ENCODE peak calls at places on chromosomes 11 and 22, in six cellular contexts. I, X, O, C, S and N are unnamed samples.

GRCh38 chr11:95571861-95572260 is 217.7 kb downstream of the FAM76B start:
- DNase-seq in X (no peak), O (no peak), C (no peak), S (no peak), I (no peak), N (no peak)

GRCh38 chr22:45612940-45613339 is 58.7 kb upstream of the ATXN10 start:
- DNase-seq in I (no peak), O (no peak), S (no peak), C (no peak), X (peak), N (no peak)

GRCh38 chr11:48002565-48002964 is 22.2 kb downstream of the PTPRJ start:
- DNase-seq in X (no peak), O (no peak), C (no peak), I (no peak), S (no peak), N (no peak)

GRCh38 chr11:6319001-6319878 is 1.1 kb downstream of the CAVIN3 start:
- DNase-seq in I (peak), S (peak), X (peak), C (no peak), O (peak), N (peak)

GRCh38 chr22:19505735-19506126 is 18.5 kb downstream of the CLDN5 start:
- DNase-seq in C (no peak), S (no peak), X (no peak), O (no peak), I (no peak), N (no peak)

GRCh38 chr11:132357811-132358572 is 987.6 kb downstream of the NTM start:
- DNase-seq in C (peak), O (no peak), X (no peak), I (no peak), S (no peak), N (no peak)

GRCh38 chr11:8352852-8353505 is 89.3 kb upstream of the LMO1 start:
- DNase-seq in X (no peak), I (no peak), C (no peak), S (no peak), O (no peak), N (no peak)

GRCh38 chr11:113991170-113991569 is 16.3 kb downstream of the HTR3A start:
- DNase-seq in I (peak), C (peak), X (peak), O (no peak), S (no peak), N (peak)

GRCh38 chr22:32542332-32543019 is 67.9 kb downstream of the FBXO7 start:
- DNase-seq in X (no peak), S (peak), I (no peak), C (no peak), O (no peak), N (no peak)

GRCh38 chr11:68312780-68313573 is 586 bp downstream of the LRP5 start:
- DNase-seq in O (no peak), C (peak), X (peak), S (no peak), I (no peak), N (no peak)

GRCh38 chr11:117907276-117908110 is 21.7 kb downstream of the TMPRSS13 start:
- DNase-seq in C (peak), X (peak), I (peak), O (peak), S (peak), N (peak)

GRCh38 chr11:117908959-117909610 is 20.1 kb downstream of the TMPRSS13 start:
- DNase-seq in I (peak), O (no peak), X (peak), C (no peak), S (no peak), N (no peak)

GRCh38 chr11:117909611-117910382 is 19.4 kb downstream of the TMPRSS13 start:
- DNase-seq in S (peak), I (no peak), C (no peak), X (no peak), O (no peak), N (no peak)

GRCh38 chr11:117906710-117907109 is 22.5 kb downstream of the TMPRSS13 start:
- DNase-seq in C (no peak), I (no peak), X (no peak), O (no peak), S (no peak), N (no peak)

DNA sequence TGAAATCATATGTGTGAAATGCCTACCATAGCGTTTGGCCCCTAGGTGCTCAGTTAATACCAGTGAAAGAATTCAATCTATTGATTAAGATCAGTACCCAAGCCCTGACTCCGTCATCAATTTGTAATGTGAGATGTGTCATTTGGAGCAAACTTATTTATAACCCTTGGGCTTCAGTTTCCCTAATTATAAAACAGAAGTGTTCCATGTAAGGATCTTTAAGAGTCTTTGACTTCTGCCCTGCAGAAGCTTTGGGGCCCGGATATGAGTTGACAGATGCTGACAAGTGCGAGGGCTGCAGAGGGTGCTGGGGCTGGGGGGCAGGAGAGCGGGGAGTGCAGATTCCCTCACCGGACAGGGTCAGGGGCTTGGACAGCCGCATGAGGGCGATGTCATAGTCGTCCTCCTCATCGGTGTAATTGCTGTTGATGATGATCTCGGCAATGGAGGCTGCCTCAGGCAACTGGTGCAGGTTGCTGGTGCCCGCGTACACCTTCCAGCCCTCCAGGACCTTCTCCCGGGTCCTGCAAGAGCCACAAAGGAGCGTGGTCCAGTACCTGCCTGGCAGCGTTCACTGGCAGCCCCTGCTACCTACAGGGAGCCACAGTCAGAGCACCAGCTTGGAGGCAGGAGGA is 20.8 kb downstream of the TMPRSS13 start:
- DNase-seq in X (no peak), I (no peak), S (no peak), C (no peak), O (no peak), N (no peak)
- TF ChIP-seq CTCF in X (peak), I (peak), S (no peak), C (no peak), O (no peak), N (no peak)

GRCh38 chr11:30314625-30315024 is 8.3 kb upstream of the ARL14EP start:
- DNase-seq in X (peak), O (no peak), C (no peak), I (no peak), S (no peak), N (no peak)
- TF ChIP-seq CTCF in X (peak), O (no peak), C (peak), I (peak), S (no peak), N (peak)

GRCh38 chr11:36090351-36091245 is 146.7 kb downstream of the LDLRAD3 start:
- DNase-seq in I (peak), C (no peak), O (no peak), S (no peak), X (no peak), N (no peak)
- TF ChIP-seq CTCF in I (peak), C (no peak), O (no peak), S (no peak), X (peak), N (no peak)

GRCh38 chr11:44427432-44427831 is 117.5 kb upstream of the ALX4 start:
- DNase-seq in O (no peak), X (peak), C (no peak), S (no peak), I (peak), N (no peak)
- TF ChIP-seq CTCF in O (no peak), X (peak), C (peak), S (no peak), I (peak), N (peak)

DNA sequence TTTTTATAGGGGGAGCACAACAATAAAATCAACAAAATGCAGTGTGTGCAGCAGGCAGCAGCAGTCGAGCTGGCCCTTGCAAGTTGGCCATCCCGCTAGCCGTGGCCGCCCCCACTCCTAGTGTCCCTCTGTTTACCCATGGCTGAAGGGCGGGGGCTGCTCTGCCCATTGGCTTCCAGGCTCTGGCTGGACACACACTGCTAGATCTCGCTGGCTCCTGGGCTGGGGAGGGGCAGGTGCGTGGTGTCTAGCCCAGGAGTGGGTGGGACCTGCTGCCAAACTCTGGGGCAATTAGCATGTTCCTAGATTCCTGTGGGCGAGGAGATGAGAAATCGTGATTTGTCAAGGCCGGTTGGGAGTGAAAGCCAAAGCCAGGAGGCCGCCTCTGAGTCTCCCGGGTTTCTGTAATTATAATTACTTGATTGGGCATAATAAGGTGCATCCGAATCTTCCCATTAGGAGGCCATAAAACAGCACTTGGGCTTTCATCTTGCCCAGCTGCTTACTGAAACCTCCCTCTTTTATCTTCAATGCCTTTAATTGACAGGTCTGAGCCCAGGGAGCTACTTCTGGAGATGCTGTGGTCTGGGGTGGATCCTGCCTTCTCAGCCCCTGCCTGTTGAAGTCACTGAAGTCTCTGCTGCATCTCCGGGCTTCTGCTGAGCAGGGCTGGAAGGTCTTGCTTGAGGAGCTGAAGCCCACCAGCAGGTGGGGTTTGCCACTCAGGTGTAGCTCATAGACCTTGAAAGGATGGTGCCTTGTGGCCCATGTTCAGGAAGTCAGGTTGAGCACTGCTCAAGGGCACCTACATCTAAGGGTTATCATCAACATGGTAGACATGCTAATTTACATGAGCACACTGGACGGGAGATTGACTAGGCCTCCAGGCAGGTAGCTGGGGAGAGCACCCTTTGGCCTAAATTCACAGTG is 44.5 kb upstream of the DKK3 start:
- DNase-seq in O (peak), S (no peak), I (peak), X (peak), C (no peak), N (no peak)
- TF ChIP-seq CTCF in O (no peak), S (no peak), I (peak), X (peak), C (no peak), N (no peak)

DNA sequence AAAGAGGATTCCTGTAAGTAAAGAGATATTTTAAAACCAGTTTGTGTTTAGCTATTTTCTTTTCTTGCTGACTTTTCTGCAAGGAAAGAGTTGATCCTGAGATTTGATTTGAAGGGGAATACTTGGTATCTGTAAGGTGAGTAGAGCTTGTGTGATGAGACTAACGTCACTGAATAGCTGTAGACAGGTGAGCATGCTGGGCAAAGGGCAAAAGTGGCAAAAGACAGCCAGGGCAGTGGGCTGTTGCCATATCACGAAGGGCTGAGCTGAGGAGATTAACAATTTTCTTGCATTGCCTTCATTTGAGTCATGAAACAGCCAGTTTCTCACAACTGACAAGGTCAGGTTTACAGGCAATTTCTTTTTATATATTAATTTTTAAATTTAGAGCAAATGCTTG is 21.1 kb downstream of the CRKL start:
- DNase-seq in X (no peak), O (no peak), S (no peak), I (no peak), C (no peak), N (no peak)
- TF ChIP-seq CTCF in X (no peak), O (no peak), S (no peak), I (no peak), C (no peak), N (no peak)